ENCODE peak calls at places on chromosome X, in ten cellular contexts. D, B, O, Y, W, U, Q, C, T and R are unnamed samples.

GRCh38 chrX:39756086-39756883 is 341.5 kb downstream of the BCOR start:
- DNase-seq in D (no peak), B (no peak), O (peak), Y (no peak), W (no peak), U (no peak), Q (peak), C (no peak), T (no peak), R (no peak)

GRCh38 chrX:115268421-115268820 is 21.1 kb upstream of the LUZP4 start:
- DNase-seq in D (no peak), B (peak), O (no peak), Y (no peak), W (no peak), U (no peak), Q (no peak), C (peak), T (peak), R (no peak)

GRCh38 chrX:81868979-81869378 is 667.1 kb downstream of the SH3BGRL start:
- DNase-seq in D (no peak), B (no peak), O (no peak), Y (no peak), W (no peak), U (no peak), Q (no peak), C (no peak), T (no peak), R (no peak)

GRCh38 chrX:110391086-110391485 is 32.4 kb downstream of the RTL9 start:
- DNase-seq in D (no peak), B (no peak), O (no peak), Y (no peak), W (no peak), U (no peak), Q (no peak), C (no peak), T (no peak), R (no peak)

GRCh38 chrX:130523460-130524394 is 121.9 kb downstream of the RBMX2 start:
- DNase-seq in D (no peak), B (peak), O (no peak), Y (no peak), W (peak), U (peak), Q (no peak), C (peak), T (peak), R (peak)

GRCh38 chrX:73977542-73978169 is 326.3 kb upstream of the ZCCHC13 start:
- DNase-seq in D (no peak), B (no peak), O (no peak), Y (peak), W (no peak), U (no peak), Q (no peak), C (peak), T (no peak), R (no peak)

GRCh38 chrX:19758536-19758935 is 128.9 kb downstream of the SH3KBP1 start:
- DNase-seq in D (no peak), B (no peak), O (peak), Y (no peak), W (no peak), U (no peak), Q (no peak), C (no peak), T (peak), R (no peak)

GRCh38 chrX:155985208-155985607 is 12.3 kb upstream of the IL9R start:
- DNase-seq in D (no peak), B (no peak), O (no peak), Y (no peak), W (no peak), U (no peak), Q (no peak), C (no peak), T (no peak), R (no peak)

GRCh38 chrX:133979641-133980230 is 5.7 kb downstream of the GPC3 start:
- DNase-seq in D (no peak), B (no peak), O (no peak), Y (no peak), W (no peak), U (no peak), Q (no peak), C (no peak), T (no peak), R (no peak)

GRCh38 chrX:9329056-9329455 is 135.8 kb upstream of the TBL1X start:
- DNase-seq in D (no peak), B (no peak), O (no peak), Y (no peak), W (no peak), U (no peak), Q (no peak), C (no peak), T (no peak), R (no peak)